ENCODE peak calls at places on chromosome 21, in seven cellular contexts. A, R, J, B, T, C and U are unnamed samples.
A peak's percentile ranks its signal among the peaks of the same experiment; 100 is the strongest.

GRCh38 chr21:45112371-45112770 is 38.0 kb downstream of the ADARB1 start:
- DNase-seq in J (no peak), R (no peak), C (no peak), B (no peak), T (no peak), A (no peak), U (no peak)

GRCh38 chr21:36859744-36860501 is 106.5 kb downstream of the HLCS start:
- DNase-seq in C (peak; percentile 4), A (peak; percentile 79), R (peak; percentile 92), B (peak; percentile 85), J (peak; percentile 21), T (peak; percentile 91), U (no peak)

GRCh38 chr21:39669485-39669884 is 56.7 kb downstream of the B3GALT5 start:
- DNase-seq in R (no peak), C (no peak), B (no peak), J (no peak), T (no peak), A (no peak), U (no peak)

GRCh38 chr21:46469275-46469674 is 10.6 kb downstream of the DIP2A start:
- DNase-seq in T (no peak), A (no peak), C (no peak), B (no peak), J (no peak), R (no peak), U (no peak)

GRCh38 chr21:38439336-38439900 is 58.9 kb downstream of the ERG start:
- DNase-seq in T (no peak), C (no peak), R (no peak), B (no peak), J (no peak), A (no peak), U (no peak)

GRCh38 chr21:17370263-17370662 is 142.6 kb upstream of the CXADR start:
- DNase-seq in J (no peak), R (no peak), A (no peak), B (no peak), T (no peak), C (no peak), U (no peak)

GRCh38 chr21:41426656-41427311 is 745 bp downstream of the MX1 start:
- DNase-seq in A (no peak), T (no peak), C (no peak), R (no peak), B (no peak), J (peak; percentile 45), U (peak; percentile 25)

GRCh38 chr21:22855581-22855980 is 1857.4 kb downstream of the NCAM2 start:
- DNase-seq in J (no peak), A (no peak), T (no peak), R (no peak), C (no peak), B (no peak), U (no peak)

GRCh38 chr21:46005081-46005480 is 23.5 kb downstream of the COL6A1 start:
- DNase-seq in T (peak; percentile 15), R (peak; percentile 55), C (no peak), A (no peak), B (no peak), J (no peak), U (no peak)

GRCh38 chr21:17451364-17451869 is 61.4 kb upstream of the CXADR start:
- DNase-seq in C (no peak), A (no peak), T (peak; percentile 18), B (no peak), R (no peak), J (no peak), U (no peak)

GRCh38 chr21:21297211-21297610 is 299.0 kb downstream of the NCAM2 start:
- DNase-seq in J (no peak), C (no peak), R (no peak), T (no peak), A (no peak), B (no peak), U (no peak)

GRCh38 chr21:45845790-45846130 is 135.8 kb upstream of the COL6A1 start:
- DNase-seq in J (no peak), T (no peak), R (no peak), A (no peak), B (no peak), C (no peak), U (no peak)

DNA sequence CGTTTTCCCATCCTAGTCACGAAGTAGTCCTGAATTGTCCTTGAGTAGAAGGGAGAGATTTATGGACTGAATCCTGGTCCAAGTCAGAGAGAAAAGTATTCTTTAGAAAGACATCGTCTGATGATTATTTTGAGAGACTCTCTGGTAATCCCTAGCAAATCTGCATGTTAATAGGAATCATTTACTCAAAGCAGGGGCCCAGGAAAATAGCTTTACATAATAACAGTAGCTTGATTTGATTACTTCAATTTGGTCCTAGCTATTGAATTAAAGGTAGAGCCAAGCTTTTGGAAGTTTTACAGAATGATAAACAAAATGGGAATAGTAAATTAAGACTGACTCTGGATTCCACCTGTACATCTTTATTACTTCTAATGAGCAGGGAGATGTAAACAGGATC is 60.5 kb upstream of the OLIG2 start:
- DNase-seq in R (no peak), J (no peak), C (no peak), A (no peak), B (no peak), T (no peak), U (no peak)
- H3K27me3 ChIP-seq in R (peaks cover 8% of the 10 kb centered on the region), J (no peaks in the 10 kb centered on the region), C (no peaks in the 10 kb centered on the region), A (peaks cover 36% of the 10 kb centered on the region), B (peaks cover 6% of the 10 kb centered on the region), T (no peaks in the 10 kb centered on the region), U (peaks cover 1% of the 10 kb centered on the region)

GRCh38 chr21:26842976-26843911 is 2.0 kb downstream of the ADAMTS1 start:
- DNase-seq in J (peak; percentile 92), A (peak; percentile 87), T (peak; percentile 91), R (peak; percentile 91), B (peak; percentile 93), C (no peak), U (no peak)

GRCh38 chr21:26845066-26845749 is at the start of gene ADAMTS1:
- DNase-seq in B (peak; percentile 96), T (peak; percentile 78), R (peak; percentile 92), C (no peak), A (peak; percentile 76), J (peak; percentile 97), U (no peak)

GRCh38 chr21:26844258-26845065 is 747 bp downstream of the ADAMTS1 start:
- DNase-seq in A (no peak), T (peak; percentile 29), C (no peak), J (peak; percentile 67), R (peak; percentile 85), B (peak; percentile 86), U (no peak)

GRCh38 chr21:26842300-26842699 is 2.9 kb downstream of the ADAMTS1 start:
- DNase-seq in R (no peak), A (no peak), C (no peak), J (no peak), T (no peak), B (no peak), U (no peak)

GRCh38 chr21:26843912-26844257 is 1.3 kb downstream of the ADAMTS1 start:
- DNase-seq in B (no peak), J (no peak), R (no peak), T (no peak), A (no peak), C (no peak), U (no peak)
- H3K9me3 ChIP-seq in B (no peaks in the 10 kb centered on the region), J (no peaks in the 10 kb centered on the region), R (no peaks in the 10 kb centered on the region), T (no peaks in the 10 kb centered on the region), A (no peaks in the 10 kb centered on the region), C (no peaks in the 10 kb centered on the region), U (no peaks in the 10 kb centered on the region)

DNA sequence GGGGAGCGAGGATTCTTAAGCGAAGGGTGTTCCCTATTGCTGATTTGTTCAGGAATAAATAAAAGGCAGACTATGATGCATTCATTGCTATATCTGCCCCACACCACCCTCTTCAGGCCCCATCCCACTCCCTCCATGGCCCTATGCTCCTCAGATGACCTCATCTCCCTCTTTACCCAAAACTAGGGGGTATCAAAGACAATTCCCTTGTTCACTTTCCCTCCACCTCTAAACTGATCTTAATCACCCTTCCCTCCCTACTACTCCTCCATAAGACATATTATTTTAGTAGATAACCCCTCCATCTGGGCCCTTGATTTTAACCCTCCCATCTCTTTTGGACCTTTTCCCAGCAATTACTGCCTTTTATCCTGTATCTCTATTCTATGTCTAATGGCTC is 434.9 kb upstream of the RUNX1 start:
- DNase-seq in C (no peak), J (no peak), T (no peak), B (no peak), R (no peak), A (no peak), U (no peak)
- H3K27me3 ChIP-seq in C (no peaks in the 10 kb centered on the region), J (no peaks in the 10 kb centered on the region), T (no peaks in the 10 kb centered on the region), B (no peaks in the 10 kb centered on the region), R (no peaks in the 10 kb centered on the region), A (no peaks in the 10 kb centered on the region), U (no peaks in the 10 kb centered on the region)

GRCh38 chr21:28311776-28312175 is 680.9 kb downstream of the LTN1 start:
- DNase-seq in J (no peak), A (no peak), B (no peak), T (no peak), R (no peak), C (no peak), U (no peak)

GRCh38 chr21:28308516-28308915 is 684.2 kb downstream of the LTN1 start:
- DNase-seq in J (no peak), C (no peak), A (no peak), B (no peak), R (no peak), T (no peak), U (no peak)

GRCh38 chr21:28310711-28311110 is 682.0 kb downstream of the LTN1 start:
- DNase-seq in J (no peak), C (no peak), B (no peak), R (no peak), A (no peak), T (no peak), U (no peak)

DNA sequence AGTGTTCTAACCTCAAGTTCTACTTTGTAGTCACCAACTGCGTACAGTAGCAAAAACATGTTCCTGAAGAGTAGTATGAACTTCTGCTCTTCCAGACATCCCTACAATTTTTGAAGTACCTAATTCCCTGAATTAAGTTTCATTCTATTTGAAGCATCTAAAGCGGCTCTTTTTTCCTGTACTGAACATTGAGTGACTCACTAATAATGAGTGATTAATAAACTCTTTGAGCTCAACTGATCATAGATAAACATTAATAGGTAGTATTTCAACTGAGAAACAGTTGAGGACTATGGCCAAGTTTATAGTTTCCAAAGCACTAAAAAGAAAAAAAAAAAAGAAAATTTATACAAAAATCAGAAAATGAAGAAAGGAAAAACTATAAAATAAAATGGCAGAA is 683.1 kb downstream of the LTN1 start:
- DNase-seq in T (no peak), B (no peak), J (no peak), R (no peak), A (no peak), C (no peak), U (no peak)
- H3K9me3 ChIP-seq in T (no peaks in the 10 kb centered on the region), B (no peaks in the 10 kb centered on the region), J (no peaks in the 10 kb centered on the region), R (no peaks in the 10 kb centered on the region), A (no peaks in the 10 kb centered on the region), C (no peaks in the 10 kb centered on the region), U (no peaks in the 10 kb centered on the region)

GRCh38 chr21:16305686-16306085 is 575.9 kb downstream of the USP25 start:
- DNase-seq in A (no peak), T (no peak), B (no peak), C (no peak), J (peak; percentile 32), R (no peak), U (no peak)
- H3K27me3 ChIP-seq in A (no peaks in the 10 kb centered on the region), T (no peaks in the 10 kb centered on the region), B (no peaks in the 10 kb centered on the region), C (no peaks in the 10 kb centered on the region), J (no peaks in the 10 kb centered on the region), R (peaks cover 3% of the 10 kb centered on the region), U (no peaks in the 10 kb centered on the region)

GRCh38 chr21:8988696-8989095 is 1532.7 kb upstream of the TPTE start:
- DNase-seq in T (no peak), J (no peak), B (no peak), R (no peak), A (no peak), C (no peak), U (no peak)
- H3K9me3 ChIP-seq in T (no peaks in the 10 kb centered on the region), J (peaks cover 4% of the 10 kb centered on the region), B (no peaks in the 10 kb centered on the region), R (no peaks in the 10 kb centered on the region), A (peaks cover 7% of the 10 kb centered on the region), C (no peaks in the 10 kb centered on the region), U (no peaks in the 10 kb centered on the region)